ENCODE peak calls at places on chromosomes 11 and 22, in ten cellular contexts. B is stimulated activated effector memory CD8-positive, alpha-beta T cell treated with anti-CD3 and anti-CD28 coated beads, Interleukin-12 subunit alpha, Interleukin-12 subunit beta, amount 100 ng/mL, for 72 hours; H is trophoblast cell; G is body of pancreas; T is lower leg skin; E is stimulated activated CD4-positive, alpha-beta T cell treated with anti-CD3 and anti-CD28 coated beads, Interleukin-1b, Interleukin-23, amount 100 ng/mL, for 24 hours; X is pancreas; R is GM23338; L is AG04450; F is anterior cingulate cortex. S is an unnamed sample.

GRCh38 chr11:131530411-131530810 is 160.0 kb downstream of the NTM start:
- DNase-seq in B (no peak), H (no peak), G (no peak), T (no peak), E (no peak), X (no peak), R (no peak), L (no peak), F (peak), S (no peak)

GRCh38 chr11:69969890-69970784 is 108.0 kb upstream of the ANO1 start:
- DNase-seq in B (no peak), H (no peak), G (no peak), T (no peak), E (no peak), X (no peak), R (peak), L (no peak), F (no peak), S (peak)

GRCh38 chr22:34390400-34390799 is 470.1 kb upstream of the LARGE1 start:
- DNase-seq in B (no peak), H (no peak), G (no peak), T (no peak), E (no peak), X (no peak), R (peak), L (no peak), F (no peak), S (no peak)

GRCh38 chr11:9155930-9156329 is 64.5 kb upstream of the SCUBE2 start:
- DNase-seq in B (no peak), H (no peak), G (no peak), T (no peak), E (no peak), X (no peak), R (no peak), L (no peak), F (no peak), S (no peak)

GRCh38 chr11:63687845-63688244 is 6.5 kb downstream of the RTN3 start:
- DNase-seq in B (no peak), H (no peak), G (no peak), T (no peak), E (no peak), X (no peak), R (no peak), L (no peak), F (no peak), S (no peak)

GRCh38 chr11:16191212-16191851 is 165.0 kb downstream of the SOX6 start:
- DNase-seq in B (no peak), H (no peak), G (no peak), T (no peak), E (no peak), X (no peak), R (no peak), L (no peak), F (no peak), S (no peak)

GRCh38 chr11:76236092-76237026 is 30.1 kb upstream of the WNT11 start:
- DNase-seq in B (no peak), H (peak), G (peak), T (no peak), E (peak), X (no peak), R (peak), L (no peak), F (peak), S (no peak)

GRCh38 chr11:45928535-45929215 is 6.2 kb downstream of the LARGE2 start:
- DNase-seq in B (no peak), H (peak), G (no peak), T (no peak), E (no peak), X (no peak), R (no peak), L (no peak), F (no peak), S (peak)

GRCh38 chr11:60905551-60906113 is 753 bp downstream of the PRPF19 start:
- DNase-seq in B (no peak), H (peak), G (peak), T (no peak), E (no peak), X (no peak), R (peak), L (no peak), F (no peak), S (no peak)